ENCODE peak calls at places on chromosomes 12 and 14, in four cellular contexts. V, J, L and F are unnamed samples. For H3K4me1, the result is how much of the 10 kb centered on the place peaks cover.

GRCh38 chr12:120529641-120530314 is 820 bp upstream of the COQ5 start:
- DNase-seq in V (peak), J (no peak), L (no peak), F (no peak)

GRCh38 chr12:106985479-106985878 is 1.5 kb downstream of the MTERF2 start:
- DNase-seq in V (peak), J (no peak), L (no peak), F (no peak)

GRCh38 chr14:76774471-76775158 is 13.3 kb downstream of the VASH1 start:
- DNase-seq in V (no peak), J (no peak), L (no peak), F (no peak)

GRCh38 chr12:113462117-113462774 is 9.4 kb downstream of the LHX5 start:
- DNase-seq in V (peak), J (peak), L (no peak), F (no peak)

GRCh38 chr14:21852061-21852664 is 178.5 kb upstream of the OR4E1 start:
- DNase-seq in V (peak), J (peak), L (no peak), F (peak)

GRCh38 chr12:121550974-121551631 is 29.7 kb downstream of the KDM2B start:
- DNase-seq in V (peak), J (no peak), L (no peak), F (no peak)

GRCh38 chr12:45121224-45121623 is 70.3 kb upstream of the DBX2 start:
- DNase-seq in V (no peak), J (no peak), L (no peak), F (no peak)

GRCh38 chr14:44453433-44454171 is 53.5 kb downstream of the FSCB start:
- DNase-seq in V (no peak), J (no peak), L (no peak), F (no peak)

GRCh38 chr12:76863811-76864210 is 15.0 kb downstream of the CSRP2 start:
- DNase-seq in V (no peak), J (no peak), L (no peak), F (no peak)

GRCh38 chr12:84508943-84509342 is 403.7 kb downstream of the SLC6A15 start:
- DNase-seq in V (no peak), J (no peak), L (no peak), F (no peak)

DNA sequence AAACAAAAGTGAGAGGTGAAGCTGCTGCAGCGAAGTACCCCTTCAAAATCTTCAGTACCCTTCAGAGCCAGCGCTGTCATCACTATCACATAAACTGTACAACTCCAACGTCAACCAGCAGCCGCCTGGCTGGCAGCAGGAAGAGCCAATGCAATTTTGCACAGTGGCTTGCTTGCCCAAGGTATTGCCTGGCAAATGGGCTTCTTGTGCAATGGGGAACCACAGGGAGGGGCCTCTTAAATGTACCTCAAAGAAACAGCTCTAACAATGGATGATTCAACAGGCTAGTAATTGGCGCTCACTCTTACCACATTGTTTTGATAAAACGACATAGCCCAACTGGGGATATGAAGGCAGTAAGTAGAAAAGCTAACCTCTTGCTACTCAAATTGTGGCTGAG is 125.5 kb upstream of the HIF1A start:
- DNase-seq in V (peak), J (no peak), L (no peak), F (no peak)
- H3K4me1 ChIP-seq in V (half or more), J (under half), L (under half), F (under half)

DNA sequence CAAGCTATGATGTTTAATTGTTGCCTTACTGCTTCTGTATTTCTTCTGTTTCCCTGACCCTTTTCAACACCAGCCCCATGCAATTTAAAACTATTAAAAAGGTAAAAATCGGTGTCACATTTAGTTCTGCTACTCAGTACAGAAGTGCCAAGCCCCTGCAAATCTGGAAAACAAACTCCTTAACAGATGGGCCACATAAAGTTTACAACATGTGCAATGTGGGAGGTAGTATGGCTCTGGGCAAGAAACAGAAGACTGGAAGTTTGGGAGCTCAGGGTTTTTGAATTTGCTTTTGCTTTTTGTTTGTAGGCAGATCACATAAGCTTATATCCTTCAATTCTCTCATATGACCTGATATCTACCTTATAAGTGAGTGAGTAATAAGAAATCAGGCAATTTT is 404.0 kb upstream of the ATP2B1 start:
- DNase-seq in V (no peak), J (no peak), L (no peak), F (no peak)
- TF ChIP-seq SUZ12 in V (no peak), J (no peak), L (no peak), F (no peak)

DNA sequence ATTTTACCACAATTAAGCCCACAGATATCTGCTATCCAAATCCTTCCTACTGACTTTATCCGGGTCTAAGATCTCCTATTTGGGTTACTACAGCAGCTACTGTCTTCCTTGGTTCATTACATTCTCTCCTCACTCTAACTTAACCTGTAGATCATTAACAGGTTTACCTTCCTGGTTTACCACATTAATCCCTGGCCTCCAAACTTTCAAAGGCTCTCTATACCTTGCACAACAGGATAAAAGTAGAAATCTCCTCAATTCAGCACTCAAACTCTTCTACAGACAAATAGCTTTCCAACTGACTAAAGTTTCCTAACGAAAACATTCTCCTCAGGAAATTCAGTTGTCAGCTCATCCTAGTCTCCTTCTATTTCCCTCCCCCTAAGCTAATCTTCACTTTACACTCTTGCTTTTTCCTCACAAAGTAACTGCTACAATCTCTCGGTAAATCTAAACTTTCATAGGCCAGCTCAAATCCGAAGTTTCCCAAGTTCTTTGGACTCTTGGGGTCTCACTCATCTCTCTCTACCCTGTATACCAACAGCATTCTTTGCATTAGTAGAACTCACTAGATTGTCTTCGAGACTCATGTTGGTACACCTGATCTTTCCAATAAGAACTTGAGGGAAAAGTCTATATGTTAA is 2.7 kb downstream of the BTBD7 start:
- DNase-seq in V (peak), J (no peak), L (no peak), F (no peak)
- H3K4me3 ChIP-seq in V (peak), J (no peak), L (peak), F (no peak)

GRCh38 chr14:23185046-23185445 is 1.6 kb upstream of the SLC7A8 start:
- DNase-seq in V (no peak), J (no peak), L (no peak), F (no peak)

GRCh38 chr14:23186913-23187654 is 3.6 kb upstream of the SLC7A8 start:
- DNase-seq in V (peak), J (peak), L (peak), F (no peak)

GRCh38 chr14:23183076-23183475 is 384 bp downstream of the SLC7A8 start:
- DNase-seq in V (no peak), J (no peak), L (no peak), F (no peak)

GRCh38 chr14:23183479-23183878 is at the start of gene SLC7A8:
- DNase-seq in V (no peak), J (peak), L (no peak), F (no peak)

GRCh38 chr14:23187925-23188324 is 4.5 kb upstream of the SLC7A8 start:
- DNase-seq in V (no peak), J (peak), L (no peak), F (no peak)
- H3K4me1 ChIP-seq in V (under half), J (under half), L (under half), F (under half)

DNA sequence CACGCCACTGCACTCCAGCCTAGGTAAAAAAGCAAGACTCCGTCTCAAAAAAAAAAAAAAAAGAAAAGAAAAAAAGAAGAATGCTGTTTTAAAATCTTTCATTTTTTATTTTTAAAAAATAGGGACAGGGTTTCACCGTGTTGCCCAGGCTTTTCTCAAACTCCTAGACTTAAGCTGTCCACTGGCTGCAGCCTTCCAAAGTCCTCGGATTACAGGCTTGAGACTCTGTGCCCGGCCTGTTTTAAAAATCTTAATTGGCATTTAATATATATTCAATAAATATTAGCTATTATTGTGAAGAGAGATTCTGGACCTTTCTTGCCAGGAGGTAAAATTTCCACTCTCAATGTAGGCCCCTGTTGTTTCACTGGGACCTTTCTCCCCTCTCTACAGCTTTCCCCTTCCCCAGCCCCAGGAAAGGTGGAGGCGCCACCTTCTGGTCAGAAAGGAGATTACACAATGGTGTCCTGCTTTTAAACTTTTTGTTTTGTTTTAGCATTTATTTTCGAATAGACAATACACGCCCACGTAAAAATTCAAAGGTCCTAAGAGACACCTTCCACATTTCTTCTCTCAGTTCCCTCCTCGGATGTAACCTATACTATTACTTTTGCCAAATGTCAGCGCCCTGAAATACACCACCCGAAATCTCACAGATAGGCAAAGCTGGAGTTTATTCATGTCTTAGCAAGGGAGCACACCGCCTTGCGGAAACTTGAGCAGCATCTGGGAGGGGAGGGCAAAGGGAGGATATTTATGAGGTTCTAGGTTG is 23.8 kb upstream of the PHC1 start:
- DNase-seq in V (peak), J (peak), L (peak), F (peak)
- TF ChIP-seq SUZ12 in V (no peak), J (no peak), L (no peak), F (no peak)

GRCh38 chr12:2811791-2812190 is 677 bp upstream of the ITFG2 start:
- DNase-seq in V (no peak), J (no peak), L (no peak), F (no peak)
- H3K4me3 ChIP-seq in V (peak), J (no peak), L (peak), F (no peak)

GRCh38 chr12:110696283-110696682 is 7.4 kb upstream of the HVCN1 start:
- DNase-seq in V (no peak), J (no peak), L (no peak), F (no peak)

GRCh38 chr12:110699591-110700445 is 10.9 kb upstream of the HVCN1 start:
- DNase-seq in V (peak), J (no peak), L (no peak), F (no peak)

GRCh38 chr12:110702081-110702480 is 13.2 kb upstream of the HVCN1 start:
- DNase-seq in V (no peak), J (no peak), L (no peak), F (no peak)

GRCh38 chr12:110694330-110694891 is 5.5 kb upstream of the HVCN1 start:
- DNase-seq in V (no peak), J (no peak), L (no peak), F (no peak)

GRCh38 chr12:110698171-110698902 is 9.4 kb upstream of the HVCN1 start:
- DNase-seq in V (peak), J (peak), L (peak), F (peak)
- H3K4me1 ChIP-seq in V (under half), J (under half), L (under half), F (under half)

GRCh38 chr12:51695241-51696010 is 104.4 kb downstream of the SCN8A start:
- DNase-seq in V (no peak), J (no peak), L (no peak), F (no peak)
- TF ChIP-seq SUZ12 in V (no peak), J (no peak), L (no peak), F (no peak)

DNA sequence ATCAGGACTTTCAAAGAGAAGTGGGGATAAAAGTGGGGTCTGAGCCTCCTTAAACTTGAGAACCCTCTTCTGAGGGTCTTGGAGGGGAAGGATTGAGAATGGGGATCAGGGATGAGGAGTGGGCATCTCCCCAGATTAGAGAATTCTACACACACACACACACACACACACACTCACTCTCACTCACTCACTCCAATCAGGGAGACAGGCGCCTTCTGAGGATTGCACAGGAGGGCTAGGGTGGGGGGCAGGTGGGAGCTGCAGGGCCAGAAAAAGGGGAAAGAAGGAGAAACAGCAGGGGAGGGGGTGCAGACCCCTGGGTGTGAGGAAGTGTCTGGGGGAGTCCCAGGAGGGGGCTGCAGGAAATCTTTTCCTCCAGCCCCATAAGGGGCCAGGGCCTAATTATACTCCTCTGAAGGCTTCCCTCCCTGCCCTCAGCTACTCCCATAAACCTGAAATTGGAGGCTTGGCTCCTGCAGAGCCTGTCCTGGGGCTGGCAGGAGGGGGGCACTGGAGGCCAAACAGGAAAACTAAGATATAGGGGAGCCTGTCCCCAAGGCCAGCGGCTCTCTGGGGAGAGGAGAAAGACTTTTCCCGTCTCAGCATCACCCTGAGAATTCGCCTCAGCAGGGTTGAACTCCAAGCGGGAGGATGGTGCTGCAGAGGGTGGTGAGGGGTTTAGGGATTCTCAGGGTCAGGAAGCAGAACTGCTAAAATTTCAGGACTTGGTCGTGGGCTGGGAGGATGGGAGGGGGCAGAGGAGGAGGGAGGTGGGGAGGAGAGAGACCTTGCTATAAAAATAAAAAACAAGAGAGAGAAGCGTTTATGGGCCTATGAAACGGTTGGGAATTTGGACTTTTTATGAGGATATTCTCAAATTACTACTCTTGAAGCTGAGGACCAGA is 1.6 kb downstream of the HOXC9 start:
- DNase-seq in V (no peak), J (no peak), L (no peak), F (no peak)
- H3K4me3 ChIP-seq in V (no peak), J (no peak), L (no peak), F (no peak)